ENCODE peak calls at places on chromosomes 1 and 21, in eight cellular contexts. G is WERI-Rb-1, K is dorsolateral prefrontal cortex, L is PC-3, T is left ventricle myocardium inferior, B is tibial artery, H is pancreas, X is sigmoid colon. R is an unnamed sample.

GRCh38 chr1:172547071-172547470 is 14.1 kb downstream of the SUCO start:
- DNase-seq in B (no peak), G (no peak), K (no peak), X (no peak), T (no peak), H (no peak), L (peak; percentile 67), R (no peak)

GRCh38 chr1:43437031-43437973 is 16.4 kb downstream of the HYI start:
- DNase-seq in X (peak; percentile 57), H (peak; percentile 30), G (no peak), L (no peak), T (no peak), B (peak; percentile 14), K (no peak), R (peak; percentile 56)

GRCh38 chr1:218347713-218348627 is 2.8 kb downstream of the TGFB2 start:
- DNase-seq in L (peak; percentile 97), X (peak; percentile 71), T (no peak), B (no peak), K (no peak), G (no peak), H (no peak), R (no peak)

GRCh38 chr21:16460936-16461335 is 731.2 kb downstream of the USP25 start:
- DNase-seq in L (no peak), T (no peak), X (no peak), K (no peak), G (peak; percentile 8), B (no peak), H (no peak), R (no peak)

GRCh38 chr1:241202321-241202845 is 154.6 kb downstream of the RGS7 start:
- DNase-seq in G (no peak), L (no peak), H (no peak), K (no peak), T (no peak), B (no peak), X (no peak), R (no peak)

GRCh38 chr1:159790237-159790917 is 9.6 kb downstream of the DUSP23 start:
- DNase-seq in L (peak; percentile 65), K (no peak), G (peak; percentile 37), T (no peak), H (no peak), B (no peak), X (no peak), R (no peak)

GRCh38 chr1:162906485-162906884 is 45.5 kb upstream of the CCDC190 start:
- DNase-seq in K (no peak), B (no peak), L (peak; percentile 74), T (no peak), H (no peak), G (no peak), X (no peak), R (no peak)

GRCh38 chr1:173122958-173123852 is 72.5 kb upstream of the TNFSF18 start:
- DNase-seq in H (no peak), K (peak; percentile 31), T (peak; percentile 64), G (peak; percentile 51), B (peak; percentile 78), X (peak; percentile 93), L (no peak), R (peak; percentile 80)

GRCh38 chr1:94949681-94950661 is 23.1 kb upstream of the CNN3 start:
- DNase-seq in K (no peak), L (peak; percentile 78), X (no peak), G (no peak), H (no peak), B (no peak), T (no peak), R (no peak)

GRCh38 chr1:247448107-247448778 is 9.7 kb downstream of the OR2B11 start:
- DNase-seq in B (no peak), T (peak; percentile 66), K (peak; percentile 53), L (peak; percentile 71), G (peak; percentile 77), H (peak; percentile 82), X (peak; percentile 76), R (no peak)
- H3K4me3 ChIP-seq in B (peak overlapping the region; percentile 55), T (peak overlapping the region; percentile 65), K (peak overlapping the region; percentile 62), L (peak overlapping the region; percentile 64), G (peak overlapping the region; percentile 55), H (peak overlapping the region; percentile 13), X (peak overlapping the region; percentile 40), R (peak overlapping the region; percentile 64)

GRCh38 chr1:1063261-1063944 is 10.7 kb downstream of the RNF223 start:
- DNase-seq in H (no peak), G (no peak), L (no peak), K (no peak), B (no peak), X (no peak), T (no peak), R (no peak)

GRCh38 chr1:1065265-1065939 is 8.7 kb downstream of the RNF223 start:
- DNase-seq in L (no peak), G (no peak), H (no peak), T (no peak), K (no peak), X (no peak), B (no peak), R (no peak)

GRCh38 chr1:1061682-1062363 is 12.3 kb downstream of the RNF223 start:
- DNase-seq in L (peak; percentile 49), X (no peak), G (no peak), K (no peak), T (no peak), H (no peak), B (no peak), R (no peak)

GRCh38 chr1:1062364-1063163 is 11.5 kb downstream of the RNF223 start:
- DNase-seq in X (no peak), L (no peak), T (no peak), B (no peak), G (peak; percentile 44), K (no peak), H (no peak), R (no peak)

DNA sequence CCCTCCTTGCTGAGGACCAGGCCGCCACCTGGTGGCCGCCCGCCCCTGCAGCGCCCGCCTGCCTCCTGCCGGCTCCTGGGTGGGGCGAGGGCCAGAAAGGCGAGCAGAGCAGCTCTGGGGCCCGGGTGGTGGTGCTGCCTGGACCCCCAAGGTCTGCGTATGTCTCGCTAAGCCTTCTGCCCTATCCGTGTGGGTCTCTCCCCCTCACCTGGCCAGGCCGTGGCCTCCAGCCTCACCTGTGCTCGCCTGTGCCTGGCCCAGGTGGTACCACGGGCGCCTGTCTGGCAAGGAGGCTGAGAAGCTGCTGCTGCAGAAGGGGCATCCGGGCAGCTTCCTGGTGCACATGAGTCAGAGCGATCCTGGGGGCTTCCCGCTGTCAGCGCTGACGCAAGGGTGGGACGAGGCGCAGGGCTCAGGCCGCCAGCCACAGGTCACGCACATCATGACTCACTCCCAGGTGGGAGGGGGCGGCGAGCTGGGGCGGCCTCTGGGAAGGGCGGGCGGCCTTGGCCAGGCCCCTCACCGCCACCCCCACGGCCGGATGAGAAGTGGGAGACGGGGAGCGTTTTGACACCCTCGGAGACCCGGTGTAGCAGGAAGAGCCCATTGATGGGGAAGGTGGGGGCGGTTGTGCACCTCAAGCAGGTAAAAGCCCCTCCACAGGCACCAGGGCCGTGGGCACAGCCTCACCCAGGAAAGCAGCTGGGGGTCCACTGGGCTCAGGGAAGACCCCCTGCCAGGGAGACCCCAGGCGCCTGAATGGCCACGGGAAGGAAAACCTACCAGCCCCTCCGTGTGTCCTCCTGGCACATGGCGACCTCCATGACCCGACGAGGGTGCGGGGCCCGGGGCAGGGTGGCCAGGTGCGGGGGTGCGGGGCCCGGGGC is 9.9 kb downstream of the RNF223 start:
- DNase-seq in T (peak; percentile 52), L (peak; percentile 91), G (peak; percentile 72), X (no peak), K (peak; percentile 40), B (no peak), H (peak; percentile 87), R (no peak)
- TF ChIP-seq CTCF in T (peak; percentile 94), L (peak; percentile 99), G (peak; percentile 93), X (peak; percentile 85), K (peak; percentile 87), B (peak; percentile 79), H (peak; percentile 83), R (peak; percentile 85)

GRCh38 chr1:1321477-1321876 is 3.0 kb downstream of the INTS11 start:
- DNase-seq in X (no peak), G (no peak), T (no peak), B (no peak), K (no peak), H (no peak), L (no peak), R (no peak)
- H3K27ac ChIP-seq in X (peak overlapping the region; percentile 85), G (no peak overlapping the region), T (peak overlapping the region; percentile 19), B (no peak overlapping the region), K (no peak overlapping the region), H (no peak overlapping the region), L (no peak overlapping the region), R (no peak overlapping the region)

DNA sequence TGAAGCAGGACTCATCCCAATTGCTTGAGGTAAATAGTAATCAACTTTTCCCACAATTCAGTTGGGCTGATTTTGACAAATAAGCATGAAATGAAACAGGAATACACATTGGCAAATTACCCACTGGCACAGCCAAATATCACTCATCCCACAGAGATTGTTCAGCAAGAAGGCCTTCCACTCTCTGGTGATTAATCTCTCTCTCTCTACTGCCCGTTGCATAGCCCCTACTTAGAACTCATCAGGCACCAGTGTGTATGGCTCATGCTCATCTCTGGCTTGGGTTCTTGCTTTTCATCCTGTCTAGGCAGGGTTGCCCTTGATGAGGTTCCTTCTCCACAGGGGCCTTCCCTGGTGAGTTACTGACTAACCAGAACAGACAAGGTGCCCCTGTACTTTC is 1.1 kb downstream of the BSDC1 start:
- DNase-seq in L (no peak), T (no peak), X (no peak), K (no peak), B (no peak), G (no peak), H (no peak), R (no peak)
- H3K4me3 ChIP-seq in L (peak overlapping the region; percentile 87), T (peak overlapping the region; percentile 81), X (peak overlapping the region; percentile 81), K (peak overlapping the region; percentile 95), B (peak overlapping the region; percentile 97), G (peak overlapping the region; percentile 65), H (peak overlapping the region; percentile 58), R (peak overlapping the region; percentile 95)